ENCODE peak calls at places on chromosome 5, in four cellular contexts. Z is H1, U is mesendoderm, J is IMR-90. V is an unnamed sample. For H3K4me1, the result is how much of the 10 kb centered on the place peaks cover.

GRCh38 chr5:5969942-5970483 is 408.3 kb downstream of the MED10 start:
- DNase-seq in U (no peak), J (no peak), Z (no peak), V (no peak)

GRCh38 chr5:71788794-71789193 is 69.7 kb downstream of the CARTPT start:
- DNase-seq in Z (no peak), J (no peak), U (no peak), V (no peak)

GRCh38 chr5:39360483-39361071 is 3.7 kb downstream of the C9 start:
- DNase-seq in Z (no peak), J (no peak), U (no peak), V (no peak)

GRCh38 chr5:81232449-81233079 is 558 bp upstream of the CKMT2 start:
- DNase-seq in Z (peak), U (no peak), J (no peak), V (peak)

GRCh38 chr5:147554285-147554817 is 44.5 kb upstream of the DPYSL3 start:
- DNase-seq in Z (no peak), J (peak), U (peak), V (no peak)

GRCh38 chr5:176674799-176675198 is 27.5 kb downstream of the TSPAN17 start:
- DNase-seq in Z (no peak), J (no peak), U (no peak), V (no peak)

GRCh38 chr5:56072863-56073777 is 78.4 kb upstream of the IL6ST start:
- DNase-seq in J (peak), Z (no peak), U (no peak), V (no peak)

GRCh38 chr5:106311230-106311629 is 1359.5 kb downstream of the EFNA5 start:
- DNase-seq in U (no peak), J (peak), Z (no peak), V (no peak)

GRCh38 chr5:176889321-176890280 is 9.5 kb downstream of the HK3 start:
- DNase-seq in Z (no peak), U (no peak), J (no peak), V (no peak)

DNA sequence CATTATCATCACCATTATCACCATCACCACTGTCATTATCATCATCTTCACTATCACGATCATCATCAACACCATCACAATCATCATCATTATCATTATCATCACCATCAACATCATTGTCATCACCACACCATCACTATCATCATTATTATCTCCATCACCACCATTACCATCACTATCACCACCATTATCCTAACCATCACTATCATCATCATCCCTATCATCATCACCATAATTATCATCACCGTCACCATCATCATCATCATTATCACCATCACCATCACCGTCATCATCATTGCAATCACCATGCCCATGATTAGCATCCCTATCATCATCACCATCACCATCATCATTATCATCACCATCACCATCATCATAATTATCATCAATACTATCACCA is 311.9 kb downstream of the IRX2 start:
- DNase-seq in Z (no peak), J (no peak), U (no peak), V (no peak)
- H3K56ac ChIP-seq in Z (peak), J (no peak), U (no peak), V (no peak)

GRCh38 chr5:126610616-126611015 is 9.9 kb downstream of the PHAX start:
- DNase-seq in Z (peak), J (no peak), U (no peak), V (peak)

GRCh38 chr5:126605525-126605924 is 4.8 kb downstream of the PHAX start:
- DNase-seq in Z (peak), U (no peak), J (no peak), V (no peak)

GRCh38 chr5:126615286-126615685 is 14.5 kb downstream of the PHAX start:
- DNase-seq in J (no peak), U (no peak), Z (no peak), V (no peak)

GRCh38 chr5:126614189-126614588 is 13.4 kb downstream of the PHAX start:
- DNase-seq in U (no peak), Z (peak), J (no peak), V (no peak)

DNA sequence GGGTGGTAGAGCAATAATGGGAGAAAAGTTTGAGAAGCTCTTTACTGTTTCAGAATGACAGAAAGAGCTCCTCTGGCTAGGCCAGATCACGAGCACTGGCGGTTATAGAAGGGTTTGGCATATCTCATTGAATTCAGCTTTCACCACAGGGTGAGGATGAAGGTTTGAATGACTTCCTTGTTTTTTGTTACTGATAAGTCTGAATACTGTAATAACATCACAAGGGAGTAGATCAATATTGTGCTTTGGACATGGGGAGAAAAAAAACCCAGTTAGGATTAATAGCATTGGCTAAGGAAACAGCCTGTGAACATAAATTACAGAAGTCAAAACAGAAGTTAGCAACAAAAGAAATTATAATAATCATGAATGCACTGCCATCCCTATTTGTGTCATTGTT is 9.4 kb downstream of the PHAX start:
- DNase-seq in J (no peak), U (no peak), Z (no peak), V (no peak)
- H3K4me1 ChIP-seq in J (under half), U (under half), Z (under half), V (under half)

DNA sequence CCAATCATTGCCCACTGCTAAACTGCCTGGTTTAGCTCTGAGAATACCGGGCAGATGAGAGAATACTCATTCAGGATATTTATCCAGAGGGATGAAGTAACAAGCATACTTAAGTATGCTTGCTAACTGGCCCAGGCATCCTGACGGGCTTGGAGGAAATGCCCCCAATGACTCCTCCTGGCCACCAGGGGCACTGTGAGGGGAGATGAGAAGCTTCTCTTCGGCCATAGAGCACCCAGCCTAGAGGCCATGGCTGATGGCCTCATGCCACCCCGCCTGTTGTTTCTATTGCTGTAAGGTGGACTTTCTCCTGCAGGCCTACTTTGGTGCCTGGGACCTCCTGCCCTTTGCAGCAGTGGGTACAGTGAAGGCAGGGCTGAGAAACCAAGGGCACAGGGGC is 134.5 kb upstream of the FSTL4 start:
- DNase-seq in J (no peak), Z (peak), U (peak), V (no peak)
- H3K18ac ChIP-seq in J (no peak), Z (no peak), U (no peak), V (no peak)

GRCh38 chr5:4868140-4868735 is 271.9 kb upstream of the ADAMTS16 start:
- DNase-seq in Z (peak), J (no peak), U (peak), V (peak)
- H3K56ac ChIP-seq in Z (no peak), J (no peak), U (no peak), V (no peak)

GRCh38 chr5:74629326-74629725 is 11.2 kb downstream of the ENC1 start:
- DNase-seq in Z (no peak), J (no peak), U (no peak), V (no peak)
- H3K4me1 ChIP-seq in Z (under half), J (under half), U (under half), V (under half)

GRCh38 chr5:149826574-149826973 is 96.5 kb downstream of the PPARGC1B start:
- DNase-seq in U (no peak), J (peak), Z (no peak), V (no peak)
- H3K18ac ChIP-seq in U (no peak), J (no peak), Z (no peak), V (no peak)

GRCh38 chr5:33115467-33115866 is 325.3 kb upstream of the TARS1 start:
- DNase-seq in Z (no peak), U (no peak), J (no peak), V (no peak)

GRCh38 chr5:33120671-33121070 is 320.1 kb upstream of the TARS1 start:
- DNase-seq in U (no peak), J (peak), Z (no peak), V (no peak)

GRCh38 chr5:33114361-33114760 is 326.4 kb upstream of the TARS1 start:
- DNase-seq in Z (no peak), J (no peak), U (no peak), V (no peak)

GRCh38 chr5:33118761-33119415 is 321.9 kb upstream of the TARS1 start:
- DNase-seq in Z (no peak), U (no peak), J (peak), V (no peak)
- H3K56ac ChIP-seq in Z (no peak), U (no peak), J (no peak), V (no peak)

GRCh38 chr5:116530276-116530675 is 44.3 kb downstream of the SEMA6A start:
- DNase-seq in Z (no peak), U (no peak), J (no peak), V (no peak)
- H3K4me1 ChIP-seq in Z (under half), U (under half), J (under half), V (under half)